ENCODE peak calls at places on chromosomes 16 and 17, in six cellular contexts. Q is psoas muscle, J is cardiac muscle cell, R is K562, C is Caco-2, W is vagina. O is an unnamed sample. For H3K4me1 and H3K9me3, the result is how much of the 10 kb centered on the place peaks cover.

GRCh38 chr17:74118504-74118903 is 85.0 kb upstream of the RPL38 start:
- DNase-seq in R (no peak), J (peak), C (peak), W (no peak), Q (no peak), O (no peak)

GRCh38 chr16:65468121-65468520 is 346.3 kb upstream of the CDH11 start:
- DNase-seq in C (no peak), Q (no peak), R (no peak), W (no peak), J (no peak), O (no peak)

GRCh38 chr17:58414596-58414997 is 2.7 kb downstream of the RNF43 start:
- DNase-seq in W (no peak), C (no peak), Q (no peak), R (peak), J (no peak), O (no peak)

GRCh38 chr16:28202147-28202746 is 9.5 kb downstream of the XPO6 start:
- DNase-seq in W (no peak), Q (no peak), R (no peak), C (no peak), J (no peak), O (no peak)

GRCh38 chr17:59311051-59311468 is 20.4 kb upstream of the YPEL2 start:
- DNase-seq in C (peak), Q (no peak), R (peak), J (peak), W (no peak), O (peak)

GRCh38 chr16:22027633-22028032 is 19.7 kb downstream of the MOSMO start:
- DNase-seq in W (no peak), C (no peak), R (no peak), Q (no peak), J (no peak), O (no peak)

GRCh38 chr17:17900615-17901520 is 64.1 kb upstream of the SREBF1 start:
- DNase-seq in Q (peak), J (no peak), W (peak), R (no peak), C (no peak), O (no peak)

GRCh38 chr16:70267516-70267915 is 15.8 kb upstream of the EXOSC6 start:
- DNase-seq in J (peak), W (no peak), R (peak), Q (no peak), C (peak), O (peak)

GRCh38 chr16:56939801-56940200 is 7.9 kb downstream of the HERPUD1 start:
- DNase-seq in W (no peak), J (no peak), C (no peak), R (no peak), Q (no peak), O (no peak)

GRCh38 chr16:88527186-88527936 is 42.8 kb upstream of the ZC3H18 start:
- DNase-seq in C (peak), W (no peak), R (peak), Q (peak), J (peak), O (peak)

GRCh38 chr17:58331815-58332719 is 3.5 kb upstream of the TSPOAP1 start:
- DNase-seq in C (no peak), Q (peak), W (no peak), R (peak), J (no peak), O (no peak)

GRCh38 chr17:16911141-16911937 is 60.6 kb downstream of the TNFRSF13B start:
- DNase-seq in J (no peak), R (peak), W (peak), Q (no peak), C (peak), O (no peak)

GRCh38 chr16:56777533-56777932 is 47.6 kb downstream of the NUP93 start:
- DNase-seq in W (no peak), C (no peak), Q (no peak), J (no peak), R (no peak), O (no peak)

GRCh38 chr17:57092779-57093178 is 7.7 kb downstream of the AKAP1 start:
- DNase-seq in J (no peak), Q (no peak), C (no peak), R (no peak), W (no peak), O (no peak)

GRCh38 chr17:81166033-81166472 is at the start of gene AATK:
- DNase-seq in Q (no peak), C (no peak), R (no peak), W (no peak), J (no peak), O (no peak)

GRCh38 chr16:28531777-28532744 is 6.7 kb downstream of the NUPR1 start:
- DNase-seq in W (no peak), J (peak), Q (peak), C (peak), R (peak), O (no peak)

GRCh38 chr16:70289229-70290098 is at the start of gene AARS1:
- DNase-seq in J (peak), W (peak), R (peak), C (peak), Q (peak), O (peak)

GRCh38 chr16:77430360-77430759 is 4.5 kb downstream of the ADAMTS18 start:
- DNase-seq in J (no peak), R (no peak), W (no peak), Q (no peak), C (no peak), O (no peak)

GRCh38 chr17:38918129-38918913 is 7.1 kb upstream of the LASP1NB start:
- DNase-seq in R (no peak), J (no peak), W (no peak), C (no peak), Q (no peak), O (no peak)

GRCh38 chr16:81624718-81625543 is 154.2 kb upstream of the PLCG2 start:
- DNase-seq in C (no peak), R (peak), J (no peak), Q (no peak), W (no peak), O (no peak)

GRCh38 chr17:10725262-10725661 is 4.6 kb downstream of the TMEM220 start:
- DNase-seq in Q (no peak), C (no peak), R (no peak), W (peak), J (no peak), O (no peak)

GRCh38 chr17:31499771-31500554 is 108.5 kb downstream of the RAB11FIP4 start:
- DNase-seq in Q (peak), W (no peak), J (no peak), R (no peak), C (no peak), O (no peak)

GRCh38 chr17:82921426-82921825 is 81.6 kb upstream of the ZNF750 start:
- DNase-seq in R (no peak), J (no peak), Q (no peak), W (no peak), C (no peak), O (no peak)

GRCh38 chr16:16974192-16974591 is 496.6 kb downstream of the XYLT1 start:
- DNase-seq in J (no peak), R (no peak), Q (no peak), C (no peak), W (no peak), O (no peak)

GRCh38 chr16:4309833-4310266 is 6.0 kb upstream of the GLIS2 start:
- DNase-seq in R (no peak), Q (peak), W (no peak), J (peak), C (no peak), O (peak)

GRCh38 chr16:52123063-52123839 is 423.7 kb downstream of the TOX3 start:
- DNase-seq in R (no peak), J (no peak), C (no peak), Q (no peak), W (no peak), O (no peak)

GRCh38 chr16:51024703-51025102 is 126.4 kb downstream of the SALL1 start:
- DNase-seq in R (no peak), W (no peak), J (no peak), Q (no peak), C (no peak), O (no peak)

GRCh38 chr17:63126607-63127006 is 160.6 kb downstream of the TANC2 start:
- DNase-seq in J (no peak), Q (no peak), C (no peak), R (no peak), W (no peak), O (no peak)

GRCh38 chr17:9212376-9213310 is 191.3 kb downstream of the NTN1 start:
- DNase-seq in W (no peak), C (no peak), Q (no peak), R (no peak), J (no peak), O (no peak)

GRCh38 chr16:27444470-27444869 is 42.5 kb downstream of the IL21R start:
- DNase-seq in J (no peak), R (no peak), W (no peak), C (no peak), Q (no peak), O (no peak)

DNA sequence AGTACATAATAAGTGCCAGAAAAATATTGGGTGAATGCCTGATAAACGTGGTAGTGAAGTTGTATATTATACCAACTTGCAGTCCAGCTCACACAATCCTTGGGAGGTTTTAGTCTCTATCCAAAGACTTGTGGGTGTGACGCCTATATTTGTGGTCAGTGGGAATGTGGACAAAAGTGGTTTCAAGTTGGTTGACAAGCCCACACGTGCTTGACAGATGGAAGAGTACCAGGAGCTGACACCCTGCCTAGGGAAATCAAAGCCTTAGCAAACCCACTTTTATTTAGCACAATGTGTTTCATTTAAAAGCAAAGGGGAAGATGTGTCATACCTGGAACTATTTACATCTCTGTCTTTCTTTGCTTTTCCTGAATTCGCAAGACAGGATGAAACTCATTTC is 79.0 kb downstream of the CA10 start:
- DNase-seq in C (no peak), Q (no peak), W (no peak), R (no peak), J (no peak), O (no peak)
- H3K4me1 ChIP-seq in C (under half), Q (under half), W (under half), R (under half), J (under half), O (under half)

GRCh38 chr17:77227461-77228223 is 86.9 kb downstream of the SEC14L1 start:
- DNase-seq in R (no peak), C (no peak), J (no peak), W (no peak), Q (no peak), O (no peak)
- H3K4me3 ChIP-seq in R (no peak), C (no peak), J (no peak), W (peak), Q (no peak), O (no peak)

DNA sequence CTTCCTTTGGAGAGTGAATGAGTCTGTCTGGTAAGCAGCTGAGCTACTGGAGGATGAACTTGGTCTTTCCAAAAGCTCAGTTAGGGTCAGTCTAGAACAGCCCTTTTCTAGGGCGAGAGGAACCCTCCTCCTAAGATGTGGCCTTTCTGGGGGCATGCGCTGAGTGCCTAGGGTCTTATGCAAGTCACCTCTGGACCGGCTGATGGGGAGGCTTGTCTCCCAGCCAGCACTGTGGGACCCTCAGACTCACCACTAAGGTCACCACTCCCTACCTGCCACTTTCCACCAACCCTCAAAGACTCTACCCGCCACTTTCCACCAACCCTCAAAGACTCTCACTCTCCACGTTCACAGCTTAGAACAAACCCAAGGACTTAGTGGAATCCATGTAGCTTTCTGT is 26.8 kb downstream of the LMF1 start:
- DNase-seq in J (no peak), R (no peak), W (no peak), C (no peak), Q (no peak), O (no peak)
- H3K9me3 ChIP-seq in J (under half), R (under half), W (under half), C (under half), Q (under half), O (under half)

GRCh38 chr17:7837375-7838290 is 3.6 kb downstream of the KDM6B start:
- DNase-seq in R (no peak), Q (no peak), J (peak), W (no peak), C (no peak), O (no peak)
- H3K4me1 ChIP-seq in R (half or more), Q (under half), J (under half), W (half or more), C (under half), O (under half)

GRCh38 chr16:86777098-86777946 is 199.0 kb downstream of the FOXL1 start:
- DNase-seq in R (no peak), Q (no peak), W (no peak), C (no peak), J (no peak), O (no peak)

GRCh38 chr16:86772671-86773338 is 194.5 kb downstream of the FOXL1 start:
- DNase-seq in Q (no peak), C (no peak), J (no peak), W (no peak), R (no peak), O (no peak)

GRCh38 chr16:86774931-86775330 is 196.6 kb downstream of the FOXL1 start:
- DNase-seq in W (no peak), R (no peak), J (no peak), Q (no peak), C (no peak), O (no peak)

GRCh38 chr16:86773339-86773715 is 195.0 kb downstream of the FOXL1 start:
- DNase-seq in J (no peak), C (no peak), Q (no peak), W (no peak), R (no peak), O (no peak)

DNA sequence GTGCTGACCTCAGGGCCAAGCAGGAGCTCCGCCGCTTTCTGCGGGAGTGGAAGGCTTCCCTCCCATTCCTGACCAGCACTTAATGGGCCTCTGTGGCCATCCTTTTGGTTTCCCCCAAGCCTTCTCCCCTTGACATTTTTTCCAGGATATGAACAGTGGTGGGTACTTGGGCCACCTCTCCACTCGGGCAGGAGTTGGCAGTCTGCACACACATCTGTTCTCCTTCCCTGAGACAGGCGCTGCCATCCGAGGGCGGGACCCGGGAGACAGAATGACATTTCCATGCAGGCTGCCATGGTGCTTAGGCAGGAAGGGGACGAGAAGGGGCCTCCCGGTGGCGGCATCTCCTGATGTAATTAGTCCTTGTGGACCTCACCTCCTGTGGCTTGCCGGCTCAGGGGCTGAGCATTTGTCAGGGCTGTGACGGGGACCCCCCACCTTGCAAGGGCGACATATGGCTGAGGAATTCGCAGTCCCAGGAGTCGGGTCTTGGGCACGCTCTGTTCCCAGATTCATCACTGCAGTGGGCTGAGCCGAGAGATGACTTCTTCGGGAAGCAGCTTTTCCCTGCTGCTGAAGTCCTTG is 197.1 kb downstream of the FOXL1 start:
- DNase-seq in R (no peak), C (no peak), J (no peak), W (no peak), Q (no peak), O (no peak)
- H3K4me3 ChIP-seq in R (no peak), C (no peak), J (no peak), W (no peak), Q (no peak), O (no peak)

GRCh38 chr16:5571446-5571845 is 473.9 kb upstream of the EEF2KMT start:
- DNase-seq in W (no peak), J (no peak), C (no peak), Q (no peak), R (no peak), O (no peak)

GRCh38 chr16:5580320-5580719 is 482.7 kb upstream of the EEF2KMT start:
- DNase-seq in J (no peak), C (no peak), Q (no peak), W (no peak), R (no peak), O (no peak)

GRCh38 chr16:5575121-5575520 is 477.5 kb upstream of the EEF2KMT start:
- DNase-seq in J (no peak), W (no peak), C (no peak), R (no peak), Q (no peak), O (no peak)

GRCh38 chr16:5578980-5579379 is 481.4 kb upstream of the EEF2KMT start:
- DNase-seq in W (no peak), R (no peak), J (no peak), C (no peak), Q (no peak), O (no peak)

DNA sequence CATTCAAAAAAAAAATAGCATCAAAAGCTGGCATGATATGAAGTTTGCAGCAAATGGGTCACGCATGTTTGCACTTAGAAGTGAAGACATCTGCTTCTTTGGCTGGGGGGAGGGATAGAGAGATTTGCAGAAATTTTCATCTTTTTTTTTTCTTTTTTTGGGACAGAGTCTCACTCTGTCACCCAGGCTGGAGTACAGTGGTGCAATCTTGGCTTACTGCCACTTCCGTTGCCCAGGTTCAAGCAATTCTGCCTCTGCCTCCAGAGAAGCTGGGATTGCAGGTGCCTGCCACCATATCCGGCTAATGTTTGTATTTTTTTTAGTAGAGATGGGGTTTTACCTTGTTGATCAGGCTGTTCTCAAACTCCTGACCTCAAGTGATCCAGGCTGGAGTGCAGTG is 478.3 kb upstream of the EEF2KMT start:
- DNase-seq in R (no peak), C (no peak), J (no peak), Q (no peak), W (no peak), O (no peak)
- H3K9me3 ChIP-seq in R (under half), C (under half), J (under half), Q (under half), W (under half), O (under half)

O was measured in HAP-1.